ENCODE peak calls at places on chromosome 10, in seven cellular contexts. One of them, this sample, is unnamed.

GRCh38 chr10:95499482-95499989 is 61.6 kb downstream of the SORBS1 start:
- DNase-seq in GM12865: no peak
- DNase-seq in neural progenitor cell: no peak
- DNase-seq in foreskin fibroblast: no peak
- DNase-seq in pancreas: no peak
- DNase-seq in fibroblast of lung: no peak
- DNase-seq in OCI-LY7: no peak
- DNase-seq in this sample: no peak

GRCh38 chr10:110657968-110658691 is 14.0 kb downstream of the RBM20 start:
- DNase-seq in neural progenitor cell: no peak
- DNase-seq in pancreas: no peak
- DNase-seq in OCI-LY7: no peak
- DNase-seq in fibroblast of lung: no peak
- DNase-seq in GM12865: no peak
- DNase-seq in foreskin fibroblast: no peak
- DNase-seq in this sample: no peak

GRCh38 chr10:43854042-43854441 is 205.4 kb upstream of the ZNF32 start:
- DNase-seq in GM12865: no peak
- DNase-seq in pancreas: no peak
- DNase-seq in OCI-LY7: no peak
- DNase-seq in foreskin fibroblast: peak; percentile 82
- DNase-seq in neural progenitor cell: no peak
- DNase-seq in fibroblast of lung: peak; percentile 40
- DNase-seq in this sample: no peak

GRCh38 chr10:43259981-43260761 is 6.7 kb downstream of the RASGEF1A start:
- DNase-seq in pancreas: no peak
- DNase-seq in fibroblast of lung: no peak
- DNase-seq in OCI-LY7: no peak
- DNase-seq in GM12865: peak; percentile 31
- DNase-seq in foreskin fibroblast: peak; percentile 33
- DNase-seq in neural progenitor cell: no peak
- DNase-seq in this sample: no peak

GRCh38 chr10:78934499-78934898 is 134.3 kb upstream of the ZMIZ1 start:
- DNase-seq in pancreas: no peak
- DNase-seq in foreskin fibroblast: peak; percentile 27
- DNase-seq in GM12865: no peak
- DNase-seq in neural progenitor cell: no peak
- DNase-seq in OCI-LY7: no peak
- DNase-seq in fibroblast of lung: no peak
- DNase-seq in this sample: peak; percentile 20

GRCh38 chr10:47330804-47331203 is 8.6 kb downstream of the GDF2 start:
- DNase-seq in pancreas: peak; percentile 35
- DNase-seq in OCI-LY7: no peak
- DNase-seq in GM12865: no peak
- DNase-seq in neural progenitor cell: no peak
- DNase-seq in fibroblast of lung: no peak
- DNase-seq in foreskin fibroblast: no peak
- DNase-seq in this sample: no peak

GRCh38 chr10:59181668-59182067 is 5.2 kb downstream of the PHYHIPL start:
- DNase-seq in neural progenitor cell: peak; percentile 69
- DNase-seq in foreskin fibroblast: peak; percentile 71
- DNase-seq in OCI-LY7: peak; percentile 24
- DNase-seq in fibroblast of lung: peak; percentile 77
- DNase-seq in pancreas: peak; percentile 32
- DNase-seq in GM12865: peak; percentile 76
- DNase-seq in this sample: peak; percentile 72

GRCh38 chr10:116770281-116770680 is 27.9 kb upstream of the HSPA12A start:
- DNase-seq in OCI-LY7: no peak
- DNase-seq in neural progenitor cell: no peak
- DNase-seq in fibroblast of lung: no peak
- DNase-seq in GM12865: no peak
- DNase-seq in foreskin fibroblast: no peak
- DNase-seq in pancreas: no peak
- DNase-seq in this sample: no peak

GRCh38 chr10:95480102-95480900 is 80.9 kb downstream of the SORBS1 start:
- DNase-seq in pancreas: no peak
- DNase-seq in GM12865: no peak
- DNase-seq in OCI-LY7: no peak
- DNase-seq in foreskin fibroblast: peak; percentile 5
- DNase-seq in fibroblast of lung: no peak
- DNase-seq in neural progenitor cell: no peak
- DNase-seq in this sample: peak; percentile 19

GRCh38 chr10:74177140-74177677 is 26.2 kb downstream of the ADK start:
- DNase-seq in fibroblast of lung: peak; percentile 12
- DNase-seq in GM12865: peak; percentile 48
- DNase-seq in pancreas: peak; percentile 62
- DNase-seq in foreskin fibroblast: peak; percentile 70
- DNase-seq in OCI-LY7: peak; percentile 43
- DNase-seq in neural progenitor cell: no peak
- DNase-seq in this sample: peak; percentile 29

GRCh38 chr10:44978570-44979280 is at the start of gene DEPP1:
- DNase-seq in GM12865: peak; percentile 75
- DNase-seq in pancreas: peak; percentile 96
- DNase-seq in OCI-LY7: no peak
- DNase-seq in fibroblast of lung: peak; percentile 89
- DNase-seq in neural progenitor cell: peak; percentile 87
- DNase-seq in foreskin fibroblast: peak; percentile 73
- DNase-seq in this sample: peak; percentile 97

GRCh38 chr10:30270247-30270646 is 78.8 kb downstream of the MTPAP start:
- DNase-seq in foreskin fibroblast: peak; percentile 24
- DNase-seq in OCI-LY7: peak; percentile 10
- DNase-seq in neural progenitor cell: no peak
- DNase-seq in GM12865: no peak
- DNase-seq in pancreas: no peak
- DNase-seq in fibroblast of lung: peak; percentile 25
- DNase-seq in this sample: peak; percentile 28

GRCh38 chr10:91540714-91541113 is 92.2 kb downstream of the PPP1R3C start:
- DNase-seq in neural progenitor cell: no peak
- DNase-seq in fibroblast of lung: no peak
- DNase-seq in foreskin fibroblast: peak; percentile 43
- DNase-seq in OCI-LY7: no peak
- DNase-seq in pancreas: no peak
- DNase-seq in GM12865: peak; percentile 22
- DNase-seq in this sample: no peak

GRCh38 chr10:102121739-102122372 is 1.7 kb upstream of the LDB1 start:
- DNase-seq in GM12865: no peak
- DNase-seq in OCI-LY7: no peak
- DNase-seq in foreskin fibroblast: peak; percentile 67
- DNase-seq in pancreas: no peak
- DNase-seq in fibroblast of lung: peak; percentile 58
- DNase-seq in neural progenitor cell: peak; percentile 54
- DNase-seq in this sample: peak; percentile 47

GRCh38 chr10:83991986-83992753 is 147.1 kb upstream of the GHITM start:
- DNase-seq in OCI-LY7: peak; percentile 29
- DNase-seq in fibroblast of lung: no peak
- DNase-seq in foreskin fibroblast: no peak
- DNase-seq in GM12865: peak; percentile 63
- DNase-seq in pancreas: peak; percentile 35
- DNase-seq in neural progenitor cell: peak; percentile 78
- DNase-seq in this sample: no peak

GRCh38 chr10:49615213-49615612 is 1.4 kb downstream of the CHAT start:
- DNase-seq in fibroblast of lung: no peak
- DNase-seq in neural progenitor cell: no peak
- DNase-seq in foreskin fibroblast: no peak
- DNase-seq in OCI-LY7: no peak
- DNase-seq in pancreas: no peak
- DNase-seq in GM12865: no peak
- DNase-seq in this sample: no peak

GRCh38 chr10:90997670-90998069 is 76.8 kb upstream of the ANKRD1 start:
- DNase-seq in OCI-LY7: no peak
- DNase-seq in neural progenitor cell: no peak
- DNase-seq in fibroblast of lung: no peak
- DNase-seq in foreskin fibroblast: no peak
- DNase-seq in GM12865: no peak
- DNase-seq in pancreas: no peak
- DNase-seq in this sample: no peak

GRCh38 chr10:118592675-118593330 is 2.6 kb downstream of the PRLHR start:
- DNase-seq in fibroblast of lung: no peak
- DNase-seq in pancreas: peak; percentile 62
- DNase-seq in foreskin fibroblast: no peak
- DNase-seq in OCI-LY7: no peak
- DNase-seq in neural progenitor cell: no peak
- DNase-seq in GM12865: no peak
- DNase-seq in this sample: no peak

GRCh38 chr10:46305986-46306385 is 19.2 kb downstream of the ANTXRL start:
- DNase-seq in GM12865: no peak
- DNase-seq in OCI-LY7: no peak
- DNase-seq in pancreas: no peak
- DNase-seq in fibroblast of lung: no peak
- DNase-seq in neural progenitor cell: no peak
- DNase-seq in foreskin fibroblast: no peak
- DNase-seq in this sample: no peak

GRCh38 chr10:51800725-51801455 is 101.5 kb upstream of the CSTF2T start:
- DNase-seq in GM12865: no peak
- DNase-seq in fibroblast of lung: peak; percentile 32
- DNase-seq in OCI-LY7: no peak
- DNase-seq in pancreas: no peak
- DNase-seq in neural progenitor cell: no peak
- DNase-seq in foreskin fibroblast: peak; percentile 75
- DNase-seq in this sample: no peak

GRCh38 chr10:47288916-47289495 is 11.0 kb upstream of the GDF10 start:
- DNase-seq in neural progenitor cell: no peak
- DNase-seq in OCI-LY7: no peak
- DNase-seq in fibroblast of lung: no peak
- DNase-seq in GM12865: no peak
- DNase-seq in foreskin fibroblast: no peak
- DNase-seq in pancreas: no peak
- DNase-seq in this sample: no peak

GRCh38 chr10:62911210-62911963 is 95.2 kb upstream of the EGR2 start:
- DNase-seq in fibroblast of lung: no peak
- DNase-seq in pancreas: no peak
- DNase-seq in foreskin fibroblast: no peak
- DNase-seq in OCI-LY7: no peak
- DNase-seq in neural progenitor cell: peak; percentile 84
- DNase-seq in GM12865: no peak
- DNase-seq in this sample: peak; percentile 10

GRCh38 chr10:52215745-52216361 is 98.2 kb upstream of the DKK1 start:
- DNase-seq in neural progenitor cell: peak; percentile 74
- DNase-seq in foreskin fibroblast: peak; percentile 81
- DNase-seq in pancreas: peak; percentile 58
- DNase-seq in OCI-LY7: peak; percentile 68
- DNase-seq in GM12865: peak; percentile 75
- DNase-seq in fibroblast of lung: peak; percentile 88
- DNase-seq in this sample: peak; percentile 86

GRCh38 chr10:8045728-8046494 is 8.6 kb upstream of the GATA3 start:
- DNase-seq in fibroblast of lung: no peak
- DNase-seq in OCI-LY7: no peak
- DNase-seq in pancreas: no peak
- DNase-seq in foreskin fibroblast: no peak
- DNase-seq in neural progenitor cell: peak; percentile 5
- DNase-seq in GM12865: no peak
- DNase-seq in this sample: no peak
- H3K4me3 ChIP-seq in fibroblast of lung: no peak overlapping the region
- H3K4me3 ChIP-seq in OCI-LY7: no peak overlapping the region
- H3K4me3 ChIP-seq in pancreas: no peak overlapping the region
- H3K4me3 ChIP-seq in foreskin fibroblast: no peak overlapping the region
- H3K4me3 ChIP-seq in neural progenitor cell: peak overlapping the region; percentile 35
- H3K4me3 ChIP-seq in GM12865: no peak overlapping the region
- H3K4me3 ChIP-seq in this sample: no peak overlapping the region

DNA sequence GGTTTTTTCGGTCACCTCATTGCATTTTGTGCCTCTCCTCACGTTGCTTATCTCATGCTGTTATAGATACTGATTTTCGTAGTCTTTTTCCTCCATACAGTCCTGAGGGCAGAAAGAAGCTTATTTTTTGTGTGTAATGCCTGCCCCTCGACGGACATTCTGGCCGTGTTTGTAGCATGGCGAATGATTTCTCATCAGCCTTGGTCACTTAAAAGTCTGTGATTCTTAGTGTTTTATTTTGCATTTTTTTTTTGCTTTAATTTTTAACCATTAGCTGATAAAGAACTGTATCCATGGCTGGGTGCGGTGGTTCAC is 469 bp upstream of the NOC3L start:
- DNase-seq in fibroblast of lung: no peak
- DNase-seq in foreskin fibroblast: no peak
- DNase-seq in OCI-LY7: no peak
- DNase-seq in GM12865: no peak
- DNase-seq in neural progenitor cell: no peak
- DNase-seq in pancreas: no peak
- DNase-seq in this sample: no peak
- TF ChIP-seq CTCF in fibroblast of lung: no peak
- TF ChIP-seq CTCF in foreskin fibroblast: no peak
- TF ChIP-seq CTCF in OCI-LY7: peak; percentile 44
- TF ChIP-seq CTCF in GM12865: no peak
- TF ChIP-seq CTCF in neural progenitor cell: no peak
- TF ChIP-seq CTCF in pancreas: peak; percentile 1
- TF ChIP-seq CTCF in this sample: no peak

GRCh38 chr10:1294748-1295147 is 238.6 kb downstream of the WDR37 start:
- DNase-seq in foreskin fibroblast: no peak
- DNase-seq in OCI-LY7: no peak
- DNase-seq in fibroblast of lung: no peak
- DNase-seq in pancreas: no peak
- DNase-seq in GM12865: no peak
- DNase-seq in neural progenitor cell: no peak
- DNase-seq in this sample: no peak

GRCh38 chr10:1292611-1293021 is 236.4 kb downstream of the WDR37 start:
- DNase-seq in fibroblast of lung: no peak
- DNase-seq in neural progenitor cell: peak; percentile 36
- DNase-seq in OCI-LY7: no peak
- DNase-seq in pancreas: no peak
- DNase-seq in foreskin fibroblast: no peak
- DNase-seq in GM12865: no peak
- DNase-seq in this sample: no peak

GRCh38 chr10:1293636-1294440 is 237.7 kb downstream of the WDR37 start:
- DNase-seq in OCI-LY7: no peak
- DNase-seq in fibroblast of lung: no peak
- DNase-seq in neural progenitor cell: peak; percentile 58
- DNase-seq in GM12865: no peak
- DNase-seq in foreskin fibroblast: no peak
- DNase-seq in pancreas: no peak
- DNase-seq in this sample: no peak

GRCh38 chr10:1291178-1292090 is 235.2 kb downstream of the WDR37 start:
- DNase-seq in neural progenitor cell: no peak
- DNase-seq in OCI-LY7: no peak
- DNase-seq in fibroblast of lung: no peak
- DNase-seq in GM12865: no peak
- DNase-seq in foreskin fibroblast: no peak
- DNase-seq in pancreas: no peak
- DNase-seq in this sample: no peak

DNA sequence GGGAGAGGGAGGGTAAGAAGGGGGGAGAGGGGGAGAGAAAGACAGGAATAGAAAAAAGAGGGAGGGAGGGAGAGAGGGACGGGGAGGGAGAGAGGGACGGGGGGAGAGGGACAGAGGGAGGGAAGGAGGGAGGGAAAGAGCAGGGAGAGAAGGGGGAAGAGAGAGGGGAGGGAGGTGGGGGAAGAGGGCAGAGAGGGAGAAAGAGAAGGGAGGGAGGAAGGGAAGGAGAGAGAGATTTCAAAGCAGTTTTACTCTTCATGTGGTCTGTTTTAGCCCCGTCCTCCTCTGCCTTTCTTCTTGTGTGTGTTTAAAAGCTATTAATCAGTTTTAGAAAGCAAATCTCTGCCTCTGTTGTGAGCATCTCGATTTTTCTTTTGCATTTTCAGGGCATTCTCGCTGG is 237.0 kb downstream of the WDR37 start:
- DNase-seq in foreskin fibroblast: no peak
- DNase-seq in neural progenitor cell: no peak
- DNase-seq in OCI-LY7: no peak
- DNase-seq in GM12865: no peak
- DNase-seq in fibroblast of lung: no peak
- DNase-seq in pancreas: no peak
- DNase-seq in this sample: no peak
- H3K4me3 ChIP-seq in foreskin fibroblast: no peak overlapping the region
- H3K4me3 ChIP-seq in neural progenitor cell: peak overlapping the region; percentile 31
- H3K4me3 ChIP-seq in OCI-LY7: no peak overlapping the region
- H3K4me3 ChIP-seq in GM12865: no peak overlapping the region
- H3K4me3 ChIP-seq in fibroblast of lung: no peak overlapping the region
- H3K4me3 ChIP-seq in pancreas: no peak overlapping the region
- H3K4me3 ChIP-seq in this sample: no peak overlapping the region

GRCh38 chr10:128569546-128569945 is 443.3 kb upstream of the MKI67 start:
- DNase-seq in neural progenitor cell: no peak
- DNase-seq in fibroblast of lung: no peak
- DNase-seq in pancreas: no peak
- DNase-seq in GM12865: no peak
- DNase-seq in foreskin fibroblast: no peak
- DNase-seq in OCI-LY7: no peak
- DNase-seq in this sample: no peak
- TF ChIP-seq CTCF in neural progenitor cell: no peak
- TF ChIP-seq CTCF in fibroblast of lung: no peak
- TF ChIP-seq CTCF in pancreas: no peak
- TF ChIP-seq CTCF in GM12865: no peak
- TF ChIP-seq CTCF in foreskin fibroblast: no peak
- TF ChIP-seq CTCF in OCI-LY7: no peak
- TF ChIP-seq CTCF in this sample: no peak

This sample was measured in fibroblast of the aortic adventitia.